ENCODE peak calls at places on chromosomes 11 and 22, in five cellular contexts. One of them, this sample, is unnamed.

GRCh38 chr22:35102663-35103062 is 36.7 kb downstream of the ISX start:
- DNase-seq in BJ: no peak
- DNase-seq in Caco-2: peak; percentile 16
- DNase-seq in A673: peak; percentile 23
- DNase-seq in gastrocnemius medialis: no peak
- DNase-seq in this sample: no peak

GRCh38 chr22:47192651-47193437 is 430.4 kb downstream of the TBC1D22A start:
- DNase-seq in BJ: no peak
- DNase-seq in Caco-2: no peak
- DNase-seq in A673: peak; percentile 21
- DNase-seq in gastrocnemius medialis: no peak
- DNase-seq in this sample: no peak

GRCh38 chr22:25219948-25220442 is 556 bp downstream of the CRYBB2 start:
- DNase-seq in Caco-2: no peak
- DNase-seq in gastrocnemius medialis: no peak
- DNase-seq in A673: no peak
- DNase-seq in BJ: no peak
- DNase-seq in this sample: no peak

GRCh38 chr22:30861688-30862552 is 106.7 kb downstream of the MORC2 start:
- DNase-seq in A673: no peak
- DNase-seq in BJ: no peak
- DNase-seq in Caco-2: no peak
- DNase-seq in gastrocnemius medialis: no peak
- DNase-seq in this sample: no peak

GRCh38 chr22:44783581-44783980 is 31.2 kb downstream of the ARHGAP8 start:
- DNase-seq in Caco-2: no peak
- DNase-seq in A673: no peak
- DNase-seq in gastrocnemius medialis: no peak
- DNase-seq in BJ: no peak
- DNase-seq in this sample: no peak

GRCh38 chr11:66691311-66691980 is 13.8 kb upstream of the RBM4B start:
- DNase-seq in gastrocnemius medialis: no peak
- DNase-seq in Caco-2: no peak
- DNase-seq in BJ: no peak
- DNase-seq in A673: no peak
- DNase-seq in this sample: no peak

GRCh38 chr11:130816516-130816915 is 99.8 kb downstream of the SNX19 start:
- DNase-seq in gastrocnemius medialis: no peak
- DNase-seq in Caco-2: peak; percentile 47
- DNase-seq in BJ: no peak
- DNase-seq in A673: no peak
- DNase-seq in this sample: no peak

GRCh38 chr11:3709977-3710376 is 38.8 kb upstream of the CHRNA10 start:
- DNase-seq in gastrocnemius medialis: peak; percentile 85
- DNase-seq in A673: no peak
- DNase-seq in BJ: no peak
- DNase-seq in Caco-2: no peak
- DNase-seq in this sample: no peak

GRCh38 chr11:130528862-130529261 is 80.4 kb downstream of the ADAMTS15 start:
- DNase-seq in BJ: no peak
- DNase-seq in gastrocnemius medialis: no peak
- DNase-seq in A673: no peak
- DNase-seq in Caco-2: no peak
- DNase-seq in this sample: no peak

GRCh38 chr22:32951081-32951806 is 106.9 kb downstream of the SYN3 start:
- DNase-seq in Caco-2: peak; percentile 8
- DNase-seq in A673: peak; percentile 21
- DNase-seq in BJ: no peak
- DNase-seq in gastrocnemius medialis: no peak
- DNase-seq in this sample: no peak

GRCh38 chr22:36245805-36246356 is 6.6 kb upstream of the APOL2 start:
- DNase-seq in BJ: no peak
- DNase-seq in A673: no peak
- DNase-seq in Caco-2: no peak
- DNase-seq in gastrocnemius medialis: no peak
- DNase-seq in this sample: no peak

GRCh38 chr22:37232140-37232998 is 11.7 kb downstream of the RAC2 start:
- DNase-seq in gastrocnemius medialis: no peak
- DNase-seq in A673: no peak
- DNase-seq in Caco-2: no peak
- DNase-seq in BJ: no peak
- DNase-seq in this sample: no peak

GRCh38 chr11:65777821-65778361 is 2.9 kb downstream of the AP5B1 start:
- DNase-seq in Caco-2: no peak
- DNase-seq in gastrocnemius medialis: no peak
- DNase-seq in A673: no peak
- DNase-seq in BJ: no peak
- DNase-seq in this sample: no peak

GRCh38 chr11:129637473-129637872 is 178.2 kb upstream of the TMEM45B start:
- DNase-seq in A673: no peak
- DNase-seq in Caco-2: no peak
- DNase-seq in BJ: no peak
- DNase-seq in gastrocnemius medialis: no peak
- DNase-seq in this sample: no peak

GRCh38 chr22:30668306-30668655 is 606 bp upstream of the DUSP18 start:
- DNase-seq in Caco-2: no peak
- DNase-seq in BJ: no peak
- DNase-seq in A673: no peak
- DNase-seq in gastrocnemius medialis: no peak
- DNase-seq in this sample: no peak

GRCh38 chr11:57647960-57648776 is 1.5 kb downstream of the YPEL4 start:
- DNase-seq in BJ: no peak
- DNase-seq in gastrocnemius medialis: no peak
- DNase-seq in A673: peak; percentile 40
- DNase-seq in Caco-2: no peak
- DNase-seq in this sample: no peak

GRCh38 chr11:103807806-103808205 is 228.6 kb upstream of the DDI1 start:
- DNase-seq in Caco-2: no peak
- DNase-seq in A673: peak; percentile 37
- DNase-seq in gastrocnemius medialis: no peak
- DNase-seq in BJ: no peak
- DNase-seq in this sample: no peak

GRCh38 chr22:28978158-28978557 is 83.5 kb downstream of the C22orf31 start:
- DNase-seq in Caco-2: no peak
- DNase-seq in A673: no peak
- DNase-seq in BJ: no peak
- DNase-seq in gastrocnemius medialis: peak; percentile 91
- DNase-seq in this sample: no peak

GRCh38 chr11:45635907-45636306 is 29.5 kb downstream of the CHST1 start:
- DNase-seq in Caco-2: no peak
- DNase-seq in BJ: no peak
- DNase-seq in gastrocnemius medialis: no peak
- DNase-seq in A673: no peak
- DNase-seq in this sample: no peak

GRCh38 chr11:15905815-15906214 is 450.5 kb downstream of the SOX6 start:
- DNase-seq in gastrocnemius medialis: peak; percentile 29
- DNase-seq in A673: no peak
- DNase-seq in BJ: no peak
- DNase-seq in Caco-2: no peak
- DNase-seq in this sample: no peak

GRCh38 chr11:88169481-88169880 is 5.8 kb downstream of the RAB38 start:
- DNase-seq in A673: no peak
- DNase-seq in gastrocnemius medialis: no peak
- DNase-seq in BJ: no peak
- DNase-seq in Caco-2: no peak
- DNase-seq in this sample: peak; percentile 56

GRCh38 chr22:46064236-46064965 is 85.9 kb upstream of the PPARA start:
- DNase-seq in BJ: no peak
- DNase-seq in Caco-2: no peak
- DNase-seq in A673: no peak
- DNase-seq in gastrocnemius medialis: peak; percentile 28
- DNase-seq in this sample: no peak

GRCh38 chr22:29773233-29773632 is 6.1 kb downstream of the UQCR10 start:
- DNase-seq in gastrocnemius medialis: peak; percentile 85
- DNase-seq in BJ: no peak
- DNase-seq in Caco-2: no peak
- DNase-seq in A673: no peak
- DNase-seq in this sample: peak; percentile 22

GRCh38 chr22:46057762-46058420 is 80.9 kb upstream of the WNT7B start:
- DNase-seq in gastrocnemius medialis: peak; percentile 76
- DNase-seq in Caco-2: no peak
- DNase-seq in A673: peak; percentile 86
- DNase-seq in BJ: no peak
- DNase-seq in this sample: no peak

GRCh38 chr11:47399860-47400812 is 8.3 kb upstream of the SLC39A13 start:
- DNase-seq in BJ: no peak
- DNase-seq in gastrocnemius medialis: no peak
- DNase-seq in A673: peak; percentile 56
- DNase-seq in Caco-2: peak; percentile 32
- DNase-seq in this sample: no peak

GRCh38 chr22:30607939-30608338 is 965 bp downstream of the TCN2 start:
- DNase-seq in Caco-2: no peak
- DNase-seq in BJ: no peak
- DNase-seq in A673: no peak
- DNase-seq in gastrocnemius medialis: no peak
- DNase-seq in this sample: no peak

GRCh38 chr11:84091212-84091986 is 805.2 kb upstream of the CCDC90B start:
- DNase-seq in BJ: no peak
- DNase-seq in Caco-2: no peak
- DNase-seq in gastrocnemius medialis: no peak
- DNase-seq in A673: no peak
- DNase-seq in this sample: no peak

GRCh38 chr22:19576460-19577421 is 52.5 kb upstream of the CLDN5 start:
- DNase-seq in gastrocnemius medialis: no peak
- DNase-seq in Caco-2: no peak
- DNase-seq in A673: peak; percentile 22
- DNase-seq in BJ: no peak
- DNase-seq in this sample: no peak

DNA sequence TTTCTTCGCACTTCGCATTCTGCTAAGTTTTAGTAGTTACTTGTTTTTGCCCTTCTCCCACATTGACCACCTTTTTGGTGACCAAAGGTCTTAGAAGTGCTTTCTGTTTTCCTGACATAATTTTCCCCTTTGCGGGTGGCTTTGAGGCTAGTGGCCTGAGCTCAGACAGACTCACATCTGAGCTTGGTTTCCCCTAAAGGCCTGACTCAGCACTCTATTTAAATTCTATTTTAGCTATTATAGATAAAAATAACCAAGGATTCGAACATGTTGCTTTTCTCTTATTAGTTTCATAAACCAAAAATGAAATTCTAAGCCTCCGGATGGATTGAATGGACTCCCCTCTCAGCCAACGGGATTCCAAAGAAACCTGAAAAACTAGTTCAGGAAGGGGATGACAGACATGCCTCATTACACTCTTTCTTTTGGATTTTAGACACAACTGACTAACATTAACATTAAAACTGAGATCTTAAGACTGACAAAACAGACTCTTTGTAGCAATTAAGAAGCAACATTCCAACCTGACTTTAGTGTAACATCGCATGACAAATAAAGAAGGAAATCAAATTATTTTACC is 258.5 kb downstream of the LUZP2 start:
- DNase-seq in A673: no peak
- DNase-seq in Caco-2: no peak
- DNase-seq in BJ: no peak
- DNase-seq in gastrocnemius medialis: no peak
- DNase-seq in this sample: no peak
- H3K4me3 ChIP-seq in A673: no peak overlapping the region
- H3K4me3 ChIP-seq in Caco-2: no peak overlapping the region
- H3K4me3 ChIP-seq in BJ: no peak overlapping the region
- H3K4me3 ChIP-seq in gastrocnemius medialis: no peak overlapping the region
- H3K4me3 ChIP-seq in this sample: no peak overlapping the region

GRCh38 chr11:59557940-59558643 is 46.8 kb downstream of the OR4D9 start:
- DNase-seq in A673: no peak
- DNase-seq in BJ: no peak
- DNase-seq in Caco-2: no peak
- DNase-seq in gastrocnemius medialis: no peak
- DNase-seq in this sample: no peak
- H3K4me3 ChIP-seq in A673: peak overlapping the region; percentile 53
- H3K4me3 ChIP-seq in BJ: peak overlapping the region; percentile 25
- H3K4me3 ChIP-seq in Caco-2: no peak overlapping the region
- H3K4me3 ChIP-seq in gastrocnemius medialis: no peak overlapping the region
- H3K4me3 ChIP-seq in this sample: peak overlapping the region; percentile 48

GRCh38 chr11:1650034-1650917 is 20.7 kb downstream of the KRTAP5-5 start:
- DNase-seq in A673: no peak
- DNase-seq in gastrocnemius medialis: no peak
- DNase-seq in Caco-2: no peak
- DNase-seq in BJ: no peak
- DNase-seq in this sample: no peak
- H3K4me3 ChIP-seq in A673: no peak overlapping the region
- H3K4me3 ChIP-seq in gastrocnemius medialis: no peak overlapping the region
- H3K4me3 ChIP-seq in Caco-2: no peak overlapping the region
- H3K4me3 ChIP-seq in BJ: no peak overlapping the region
- H3K4me3 ChIP-seq in this sample: no peak overlapping the region

GRCh38 chr11:32432565-32433248 is 2.6 kb downstream of the WT1 start:
- DNase-seq in A673: no peak
- DNase-seq in Caco-2: no peak
- DNase-seq in gastrocnemius medialis: no peak
- DNase-seq in BJ: no peak
- DNase-seq in this sample: no peak
- H3K4me3 ChIP-seq in A673: no peak overlapping the region
- H3K4me3 ChIP-seq in Caco-2: no peak overlapping the region
- H3K4me3 ChIP-seq in gastrocnemius medialis: no peak overlapping the region
- H3K4me3 ChIP-seq in BJ: no peak overlapping the region
- H3K4me3 ChIP-seq in this sample: no peak overlapping the region

DNA sequence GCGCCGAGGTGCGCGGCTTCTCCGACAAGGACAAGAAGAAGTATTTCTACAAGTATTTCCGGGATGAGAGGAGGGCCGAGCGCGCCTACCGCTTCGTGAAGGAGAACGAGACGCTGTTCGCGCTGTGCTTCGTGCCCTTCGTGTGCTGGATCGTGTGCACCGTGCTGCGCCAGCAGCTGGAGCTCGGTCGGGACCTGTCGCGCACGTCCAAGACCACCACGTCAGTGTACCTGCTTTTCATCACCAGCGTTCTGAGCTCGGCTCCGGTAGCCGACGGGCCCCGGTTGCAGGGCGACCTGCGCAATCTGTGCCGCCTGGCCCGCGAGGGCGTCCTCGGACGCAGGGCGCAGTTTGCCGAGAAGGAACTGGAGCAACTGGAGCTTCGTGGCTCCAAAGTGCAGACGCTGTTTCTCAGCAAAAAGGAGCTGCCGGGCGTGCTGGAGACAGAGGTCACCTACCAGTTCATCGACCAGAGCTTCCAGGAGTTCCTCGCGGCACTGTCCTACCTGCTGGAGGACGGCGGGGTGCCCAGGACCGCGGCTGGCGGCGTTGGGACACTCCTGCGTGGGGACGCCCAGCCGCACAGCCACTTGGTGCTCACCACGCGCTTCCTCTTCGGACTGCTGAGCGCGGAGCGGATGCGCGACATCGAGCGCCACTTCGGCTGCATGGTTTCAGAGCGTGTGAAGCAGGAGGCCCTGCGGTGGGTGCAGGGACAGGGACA is 2.7 kb downstream of the NLRP6 start:
- DNase-seq in A673: no peak
- DNase-seq in BJ: no peak
- DNase-seq in gastrocnemius medialis: no peak
- DNase-seq in Caco-2: no peak
- DNase-seq in this sample: no peak
- H3K4me3 ChIP-seq in A673: no peak overlapping the region
- H3K4me3 ChIP-seq in BJ: no peak overlapping the region
- H3K4me3 ChIP-seq in gastrocnemius medialis: no peak overlapping the region
- H3K4me3 ChIP-seq in Caco-2: peak overlapping the region; percentile 47
- H3K4me3 ChIP-seq in this sample: no peak overlapping the region